ENCODE peak calls at places on chromosome 13, in six cellular contexts. B is astrocyte; I is upper lobe of right lung; G is pancreas; Z is IMR-90; D is effector memory CD4-positive, alpha-beta T cell. C is an unnamed sample.

GRCh38 chr13:46489586-46490023 is 63.4 kb upstream of the LRCH1 start:
- DNase-seq in Z (peak; percentile 67), D (no peak), I (no peak), B (peak; percentile 82), G (no peak), C (peak; percentile 64)

GRCh38 chr13:52707375-52707774 is 32.2 kb downstream of the CNMD start:
- DNase-seq in Z (no peak), B (no peak), I (no peak), G (no peak), D (no peak), C (no peak)

GRCh38 chr13:50400035-50400726 is 384.9 kb downstream of the KCNRG start:
- DNase-seq in B (peak; percentile 59), I (no peak), G (peak; percentile 34), Z (peak; percentile 15), D (no peak), C (peak; percentile 31)

GRCh38 chr13:63455938-63456337 is 2040.3 kb upstream of the PCDH20 start:
- DNase-seq in Z (no peak), B (no peak), D (no peak), I (no peak), G (no peak), C (no peak)

GRCh38 chr13:75600371-75600770 is 35.8 kb upstream of the LMO7 start:
- DNase-seq in G (no peak), I (no peak), D (no peak), B (no peak), Z (no peak), C (no peak)

GRCh38 chr13:114032121-114032799 is 58.4 kb upstream of the C13orf46 start:
- DNase-seq in Z (peak; percentile 75), B (peak; percentile 67), D (no peak), I (no peak), G (no peak), C (no peak)

GRCh38 chr13:47133024-47133445 is 236.2 kb upstream of the HTR2A start:
- DNase-seq in Z (no peak), I (no peak), G (no peak), B (peak; percentile 25), D (no peak), C (no peak)

GRCh38 chr13:101127741-101128353 is 288.5 kb downstream of the NALCN start:
- DNase-seq in G (peak; percentile 21), D (no peak), Z (peak; percentile 53), B (peak; percentile 17), I (no peak), C (no peak)

GRCh38 chr13:114283581-114283980 is 2.2 kb downstream of the UPF3A start:
- DNase-seq in D (no peak), G (no peak), I (no peak), Z (peak; percentile 23), B (no peak), C (no peak)

GRCh38 chr13:109989155-109989554 is 202.8 kb upstream of the IRS2 start:
- DNase-seq in I (no peak), D (no peak), G (no peak), B (peak; percentile 58), Z (peak; percentile 82), C (no peak)

GRCh38 chr13:46751811-46752635 is 44.9 kb downstream of the ESD start:
- DNase-seq in D (peak; percentile 8), B (peak; percentile 60), I (no peak), G (no peak), Z (peak; percentile 45), C (no peak)

GRCh38 chr13:71240906-71241305 is 626.1 kb downstream of the DACH1 start:
- DNase-seq in G (no peak), B (peak; percentile 7), D (no peak), Z (no peak), I (no peak), C (no peak)

GRCh38 chr13:74570834-74571233 is 436.6 kb upstream of the KLF12 start:
- DNase-seq in I (no peak), D (no peak), Z (peak; percentile 43), B (peak; percentile 11), G (no peak), C (no peak)

GRCh38 chr13:112756967-112757758 is 67.3 kb downstream of the ATP11A start:
- DNase-seq in I (peak; percentile 29), D (no peak), Z (no peak), G (no peak), B (no peak), C (no peak)

GRCh38 chr13:95137096-95137495 is 164.2 kb downstream of the ABCC4 start:
- DNase-seq in I (no peak), B (no peak), D (no peak), Z (peak; percentile 42), G (no peak), C (no peak)

GRCh38 chr13:26839682-26840081 is 79.1 kb upstream of the GPR12 start:
- DNase-seq in G (no peak), Z (no peak), I (no peak), B (no peak), D (no peak), C (no peak)

GRCh38 chr13:25930655-25931054 is 121.2 kb downstream of the SHISA2 start:
- DNase-seq in D (no peak), Z (no peak), B (no peak), I (no peak), G (no peak), C (no peak)

GRCh38 chr13:113671066-113672001 is 4.3 kb downstream of the GRK1 start:
- DNase-seq in B (no peak), I (peak; percentile 60), Z (no peak), D (no peak), G (peak; percentile 7), C (no peak)

GRCh38 chr13:40187836-40188591 is 478.4 kb downstream of the FOXO1 start:
- DNase-seq in G (no peak), Z (no peak), I (no peak), D (peak; percentile 33), B (no peak), C (no peak)

GRCh38 chr13:83211301-83211700 is 671.0 kb downstream of the SLITRK1 start:
- DNase-seq in D (no peak), Z (peak; percentile 70), G (no peak), I (no peak), B (peak; percentile 70), C (no peak)

GRCh38 chr13:66461021-66461420 is 769.1 kb downstream of the PCDH9 start:
- DNase-seq in B (peak; percentile 52), I (no peak), Z (peak; percentile 54), G (no peak), D (no peak), C (no peak)

GRCh38 chr13:43434185-43434584 is 352.6 kb downstream of the ENOX1 start:
- DNase-seq in B (no peak), Z (no peak), G (no peak), I (no peak), D (no peak), C (no peak)

GRCh38 chr13:82654851-82655517 is 1227.3 kb downstream of the SLITRK1 start:
- DNase-seq in D (no peak), Z (peak; percentile 82), I (peak; percentile 68), G (no peak), B (peak; percentile 51), C (peak; percentile 72)

GRCh38 chr13:47858678-47859050 is 142.4 kb downstream of the SUCLA2 start:
- DNase-seq in D (no peak), G (no peak), Z (peak; percentile 64), B (peak; percentile 69), I (no peak), C (no peak)

GRCh38 chr13:45833242-45833641 is 18.3 kb downstream of the SIAH3 start:
- DNase-seq in Z (no peak), B (peak; percentile 22), I (no peak), D (no peak), G (no peak), C (no peak)

GRCh38 chr13:41384749-41385503 is 72.4 kb upstream of the RGCC start:
- DNase-seq in B (no peak), D (no peak), I (no peak), Z (peak; percentile 15), G (no peak), C (no peak)

GRCh38 chr13:51331354-51331861 is 8.1 kb upstream of the SERPINE3 start:
- DNase-seq in D (no peak), B (no peak), G (no peak), Z (no peak), I (no peak), C (no peak)

GRCh38 chr13:102138635-102139225 is 263.1 kb downstream of the FGF14 start:
- DNase-seq in G (no peak), D (no peak), B (no peak), Z (peak; percentile 10), I (no peak), C (no peak)

DNA sequence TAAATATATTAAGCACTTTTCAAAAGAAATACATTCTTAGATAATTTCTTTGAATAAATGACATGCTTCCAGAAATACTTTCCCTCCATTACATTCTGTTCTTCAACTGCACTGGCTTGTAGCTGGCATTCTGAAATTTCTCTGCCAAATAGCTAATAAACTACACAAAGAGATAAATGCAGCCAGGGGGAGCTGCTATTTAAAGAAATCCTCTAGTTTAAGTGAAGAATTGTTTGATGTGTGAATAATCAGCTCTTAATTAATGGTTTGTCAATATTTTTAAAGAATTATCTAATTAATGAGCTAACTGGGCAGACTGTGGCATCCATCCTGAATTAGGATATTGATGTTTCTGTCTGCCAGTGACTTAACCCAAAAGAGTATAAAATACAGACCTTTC is 30.7 kb downstream of the SLC7A1 start:
- DNase-seq in B (no peak), Z (no peak), I (no peak), G (no peak), D (no peak), C (no peak)
- H3K4me3 ChIP-seq in B (no peak overlapping the region), Z (no peak overlapping the region), I (no peak overlapping the region), G (no peak overlapping the region), D (no peak overlapping the region), C (no peak overlapping the region)

DNA sequence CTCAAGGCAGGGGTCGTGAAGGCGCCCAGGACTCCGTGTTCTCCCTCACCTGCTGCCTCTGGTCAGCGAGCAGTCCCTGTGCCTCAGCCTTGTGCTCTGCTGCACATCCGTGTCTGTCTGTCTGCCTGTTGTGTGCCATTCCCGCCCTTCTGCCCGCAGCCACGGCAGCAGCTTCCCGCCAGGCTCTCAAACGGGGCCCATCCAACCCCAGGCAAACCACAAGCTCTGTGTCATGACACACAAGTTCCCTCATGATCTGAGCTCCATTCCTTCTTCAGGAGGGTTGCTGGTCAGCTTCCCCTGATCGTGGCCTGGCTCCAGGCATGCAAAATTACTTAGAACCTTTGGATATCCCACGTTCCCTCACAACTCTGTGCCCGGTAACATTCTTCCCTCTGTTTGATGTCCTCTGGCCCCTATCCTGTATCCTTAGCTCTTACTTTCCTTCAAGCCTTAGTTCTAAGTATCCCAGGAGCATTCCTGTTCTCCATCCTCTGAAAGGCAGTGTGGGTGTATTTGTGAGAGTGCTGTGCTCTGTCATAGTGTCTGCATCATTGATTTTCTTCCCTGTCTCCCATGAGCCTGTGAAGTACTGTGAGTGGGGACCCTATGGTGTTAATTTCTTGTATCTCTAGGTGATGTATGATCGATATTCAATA is 3.2 kb downstream of the GPR183 start:
- DNase-seq in D (peak; percentile 53), I (peak; percentile 65), G (no peak), B (no peak), Z (no peak), C (no peak)
- H3K4me1 ChIP-seq in D (peaks cover 47% of the 10 kb centered on the region), I (peaks cover 18% of the 10 kb centered on the region), G (no peaks in the 10 kb centered on the region), B (peaks cover 15% of the 10 kb centered on the region), Z (peaks cover 3% of the 10 kb centered on the region), C (peaks cover 9% of the 10 kb centered on the region)

GRCh38 chr13:18943273-18943672 is 238.4 kb downstream of the TUBA3C start:
- DNase-seq in B (no peak), Z (no peak), D (no peak), G (peak; percentile 6), I (no peak), C (no peak)
- H3K9me3 ChIP-seq in B (peaks cover 4% of the 10 kb centered on the region), Z (peaks cover 27% of the 10 kb centered on the region), D (no peaks in the 10 kb centered on the region), G (no peaks in the 10 kb centered on the region), I (no peaks in the 10 kb centered on the region), C (no peaks in the 10 kb centered on the region)

DNA sequence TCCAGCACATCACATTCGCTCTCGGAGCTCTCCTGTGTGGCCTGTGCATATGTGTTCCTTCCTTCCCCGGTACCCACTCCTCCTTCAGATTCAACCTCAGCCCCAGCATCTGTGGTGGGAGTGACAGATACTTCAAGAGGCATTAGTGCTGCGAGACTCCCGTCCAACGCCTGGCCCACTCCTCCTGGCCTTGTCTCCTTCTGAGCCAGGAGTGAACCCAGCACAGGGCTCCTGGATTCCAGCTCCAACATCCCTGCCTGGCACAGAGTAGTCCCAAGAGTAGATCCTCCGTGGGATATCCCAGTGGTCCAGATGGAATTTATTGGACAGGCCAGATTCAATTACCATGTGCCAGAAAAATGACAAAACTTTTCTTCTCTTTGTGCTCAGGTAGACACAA is 55.9 kb downstream of the SACS start:
- DNase-seq in D (no peak), Z (no peak), G (no peak), B (no peak), I (no peak), C (no peak)
- H3K4me3 ChIP-seq in D (no peak overlapping the region), Z (no peak overlapping the region), G (no peak overlapping the region), B (no peak overlapping the region), I (no peak overlapping the region), C (peak overlapping the region; percentile 16)